ENCODE peak calls at places on chromosomes 1 and 21, in eight cellular contexts. B is ELF-1; Y is NCI-H2029 treated with DMSO at 0.1 percent for 48 hours; F is naive thymus-derived CD4-positive, alpha-beta T cell; Q is dermis microvascular lymphatic vessel endothelial cell; X is skeletal muscle cell; C is breast epithelium; L is CD4-positive, alpha-beta T cell. K is an unnamed sample.

GRCh38 chr1:72498393-72498792 is 216.1 kb upstream of the NEGR1 start:
- DNase-seq in B (no peak), Y (no peak), F (no peak), Q (no peak), X (peak), C (no peak), L (no peak), K (no peak)

GRCh38 chr1:203274603-203275381 is 30.5 kb upstream of the BTG2 start:
- DNase-seq in B (no peak), Y (no peak), F (no peak), Q (no peak), X (peak), C (no peak), L (no peak), K (peak)

GRCh38 chr1:248094884-248095283 is at the start of gene OR2L13:
- DNase-seq in B (no peak), Y (no peak), F (no peak), Q (no peak), X (no peak), C (no peak), L (no peak), K (no peak)

GRCh38 chr1:12166834-12167492 is at the start of gene TNFRSF1B:
- DNase-seq in B (peak), Y (no peak), F (peak), Q (no peak), X (no peak), C (no peak), L (peak), K (peak)

GRCh38 chr1:17287377-17287776 is 20.6 kb upstream of the PADI4 start:
- DNase-seq in B (peak), Y (no peak), F (no peak), Q (no peak), X (peak), C (no peak), L (no peak), K (no peak)

GRCh38 chr1:46556822-46557221 is 5.4 kb upstream of the KNCN start:
- DNase-seq in B (no peak), Y (no peak), F (no peak), Q (no peak), X (no peak), C (no peak), L (no peak), K (no peak)

GRCh38 chr1:23585321-23586022 is 26.2 kb upstream of the ID3 start:
- DNase-seq in B (no peak), Y (no peak), F (no peak), Q (no peak), X (peak), C (no peak), L (no peak), K (no peak)

GRCh38 chr1:77516106-77516505 is 166.4 kb downstream of the ZZZ3 start:
- DNase-seq in B (no peak), Y (no peak), F (no peak), Q (no peak), X (no peak), C (no peak), L (no peak), K (no peak)

GRCh38 chr21:44487831-44488230 is 32.5 kb downstream of the LRRC3 start:
- DNase-seq in B (peak), Y (no peak), F (no peak), Q (no peak), X (no peak), C (no peak), L (peak), K (peak)

GRCh38 chr1:63968663-63969460 is 195.0 kb downstream of the ROR1 start:
- DNase-seq in B (no peak), Y (no peak), F (no peak), Q (no peak), X (no peak), C (no peak), L (no peak), K (no peak)

GRCh38 chr21:42746593-42747266 is 93.3 kb downstream of the PDE9A start:
- DNase-seq in B (peak), Y (no peak), F (peak), Q (no peak), X (no peak), C (no peak), L (peak), K (no peak)

GRCh38 chr1:200198247-200198646 is 170.7 kb downstream of the NR5A2 start:
- DNase-seq in B (peak), Y (no peak), F (no peak), Q (no peak), X (no peak), C (no peak), L (no peak), K (no peak)

GRCh38 chr1:39047374-39048229 is 21.5 kb downstream of the NDUFS5 start:
- DNase-seq in B (peak), Y (no peak), F (no peak), Q (no peak), X (peak), C (no peak), L (no peak), K (no peak)

GRCh38 chr21:28927122-28927521 is 65.6 kb downstream of the LTN1 start:
- DNase-seq in B (no peak), Y (no peak), F (no peak), Q (no peak), X (no peak), C (no peak), L (no peak), K (no peak)

GRCh38 chr1:89070509-89070908 is 5.5 kb upstream of the GBP1 start:
- DNase-seq in B (no peak), Y (no peak), F (no peak), Q (no peak), X (no peak), C (no peak), L (no peak), K (no peak)

GRCh38 chr1:84524590-84524989 is 18.2 kb upstream of the GNG5 start:
- DNase-seq in B (no peak), Y (no peak), F (no peak), Q (no peak), X (no peak), C (no peak), L (no peak), K (no peak)

GRCh38 chr1:8314346-8315280 is 3.3 kb upstream of the SLC45A1 start:
- DNase-seq in B (peak), Y (peak), F (peak), Q (peak), X (peak), C (peak), L (peak), K (no peak)

GRCh38 chr1:15803380-15803779 is 4.1 kb downstream of the UQCRHL start:
- DNase-seq in B (peak), Y (no peak), F (peak), Q (no peak), X (no peak), C (no peak), L (no peak), K (no peak)

GRCh38 chr1:56502700-56503245 is 76.6 kb downstream of the PLPP3 start:
- DNase-seq in B (no peak), Y (no peak), F (no peak), Q (no peak), X (peak), C (no peak), L (no peak), K (no peak)

GRCh38 chr1:202288177-202288576 is 53.6 kb downstream of the UBE2T start:
- DNase-seq in B (no peak), Y (peak), F (no peak), Q (no peak), X (no peak), C (no peak), L (no peak), K (no peak)